ENCODE peak calls at places on chromosome 21, in six cellular contexts. Z is right atrium auricular region, V is endodermal cell, P is fibroblast of lung, N is neural progenitor cell, C is GM23338. Q is an unnamed sample.

GRCh38 chr21:17461014-17461413 is 51.8 kb upstream of the CXADR start:
- DNase-seq in C (no peak), Z (no peak), P (peak; percentile 93), V (no peak), N (no peak), Q (no peak)

GRCh38 chr21:31258073-31258472 is 86.0 kb downstream of the TIAM1 start:
- DNase-seq in C (no peak), P (no peak), V (no peak), Z (no peak), N (no peak), Q (no peak)

GRCh38 chr21:46599251-46599572 is 5.7 kb downstream of the S100B start:
- DNase-seq in P (peak; percentile 81), C (peak; percentile 22), Z (peak; percentile 78), V (no peak), N (peak; percentile 66), Q (no peak)

GRCh38 chr21:43634618-43635017 is 24.7 kb downstream of the HSF2BP start:
- DNase-seq in P (no peak), Z (no peak), C (no peak), V (no peak), N (no peak), Q (no peak)

GRCh38 chr21:44985441-44986401 is 45.9 kb downstream of the SLX9 start:
- DNase-seq in P (no peak), V (peak; percentile 34), Z (no peak), N (no peak), C (no peak), Q (no peak)

GRCh38 chr21:46355161-46356004 is 31.4 kb downstream of the PCNT start:
- DNase-seq in V (no peak), N (no peak), C (no peak), P (no peak), Z (no peak), Q (no peak)

GRCh38 chr21:45405271-45405818 is 380 bp downstream of the COL18A1 start:
- DNase-seq in Z (no peak), N (peak; percentile 57), V (peak; percentile 67), C (no peak), P (no peak), Q (no peak)

GRCh38 chr21:39014751-39015150 is 168.5 kb downstream of the PSMG1 start:
- DNase-seq in N (no peak), C (no peak), P (peak; percentile 99), V (no peak), Z (no peak), Q (no peak)

GRCh38 chr21:32626633-32627196 is 14.5 kb upstream of the CFAP298 start:
- DNase-seq in V (no peak), Z (no peak), C (no peak), N (no peak), P (peak; percentile 37), Q (no peak)

GRCh38 chr21:43306911-43307676 is 119.8 kb downstream of the SIK1 start:
- DNase-seq in V (no peak), P (no peak), C (no peak), N (no peak), Z (no peak), Q (no peak)

GRCh38 chr21:44927587-44928461 is 7.1 kb upstream of the ITGB2 start:
- DNase-seq in N (no peak), V (peak; percentile 86), P (no peak), Z (no peak), C (no peak), Q (no peak)

GRCh38 chr21:15848632-15849031 is 118.8 kb downstream of the USP25 start:
- DNase-seq in P (peak; percentile 69), N (no peak), V (no peak), C (no peak), Z (no peak), Q (no peak)

GRCh38 chr21:27423073-27423472 is 456.2 kb upstream of the ADAMTS5 start:
- DNase-seq in Z (peak; percentile 89), V (no peak), C (no peak), N (no peak), P (peak; percentile 98), Q (no peak)

GRCh38 chr21:15309721-15310120 is 244.9 kb upstream of the NRIP1 start:
- DNase-seq in V (no peak), Z (no peak), C (no peak), N (no peak), P (no peak), Q (no peak)

GRCh38 chr21:15282666-15283065 is 217.9 kb upstream of the NRIP1 start:
- DNase-seq in C (no peak), Z (no peak), V (no peak), P (no peak), N (no peak), Q (no peak)

DNA sequence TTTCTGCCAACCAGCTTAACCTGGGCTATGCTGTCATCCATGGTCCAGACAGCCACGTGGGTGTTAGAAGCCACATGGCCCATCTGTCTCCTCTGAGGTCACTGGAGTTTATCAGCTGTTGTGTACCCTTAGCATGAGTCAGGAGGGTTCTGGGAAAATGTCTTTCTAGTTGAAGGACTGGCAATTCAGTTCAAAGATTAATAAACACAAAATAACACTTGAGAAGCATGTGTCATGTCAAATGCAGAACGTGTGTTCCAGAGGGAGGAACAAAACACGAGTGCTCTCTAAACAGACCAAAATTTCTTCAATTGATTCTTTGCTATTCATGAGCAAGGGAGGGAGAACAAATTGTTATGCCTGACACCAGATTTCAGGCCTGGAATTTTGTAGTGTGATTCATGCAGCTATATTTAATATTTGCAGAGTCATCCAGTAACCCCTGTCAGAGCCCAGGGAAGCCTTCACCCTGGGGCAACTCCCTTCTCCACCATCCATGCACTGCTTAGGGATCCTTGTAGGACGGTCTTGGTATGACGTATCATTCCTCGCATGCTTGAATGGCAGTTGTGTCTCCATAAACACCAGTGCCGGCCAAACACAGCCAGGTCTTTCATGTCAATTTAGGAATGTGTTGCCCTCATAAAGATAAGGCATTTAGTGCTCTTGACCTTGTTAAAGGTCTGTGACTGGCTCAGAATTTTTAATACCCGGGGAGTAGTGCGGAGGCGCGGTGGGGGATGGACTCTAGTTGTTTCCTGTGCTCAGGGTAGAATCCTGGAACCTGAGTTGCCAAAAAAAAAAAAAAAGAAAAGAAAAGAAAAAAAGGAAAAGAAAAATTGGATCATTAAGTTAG is 27.7 kb upstream of the DYRK1A start:
- DNase-seq in Z (peak; percentile 86), V (no peak), N (no peak), C (no peak), P (peak; percentile 92), Q (no peak)
- H3K27ac ChIP-seq in Z (peak overlapping the region; percentile 92), V (no peak overlapping the region), N (no peak overlapping the region), C (no peak overlapping the region), P (peak overlapping the region; percentile 81), Q (peak overlapping the region; percentile 59)

GRCh38 chr21:34344058-34344425 is 19.8 kb upstream of the KCNE2 start:
- DNase-seq in P (no peak), Z (no peak), V (no peak), C (no peak), N (no peak), Q (no peak)

GRCh38 chr21:34344584-34344983 is 19.2 kb upstream of the KCNE2 start:
- DNase-seq in Z (no peak), P (peak; percentile 17), C (no peak), N (no peak), V (peak; percentile 16), Q (no peak)

GRCh38 chr21:34345892-34346291 is 17.9 kb upstream of the KCNE2 start:
- DNase-seq in Z (no peak), V (peak; percentile 22), P (peak; percentile 49), C (no peak), N (no peak), Q (peak; percentile 62)

GRCh38 chr21:34343347-34344057 is 20.3 kb upstream of the KCNE2 start:
- DNase-seq in P (no peak), N (no peak), V (peak; percentile 38), Z (no peak), C (no peak), Q (no peak)

DNA sequence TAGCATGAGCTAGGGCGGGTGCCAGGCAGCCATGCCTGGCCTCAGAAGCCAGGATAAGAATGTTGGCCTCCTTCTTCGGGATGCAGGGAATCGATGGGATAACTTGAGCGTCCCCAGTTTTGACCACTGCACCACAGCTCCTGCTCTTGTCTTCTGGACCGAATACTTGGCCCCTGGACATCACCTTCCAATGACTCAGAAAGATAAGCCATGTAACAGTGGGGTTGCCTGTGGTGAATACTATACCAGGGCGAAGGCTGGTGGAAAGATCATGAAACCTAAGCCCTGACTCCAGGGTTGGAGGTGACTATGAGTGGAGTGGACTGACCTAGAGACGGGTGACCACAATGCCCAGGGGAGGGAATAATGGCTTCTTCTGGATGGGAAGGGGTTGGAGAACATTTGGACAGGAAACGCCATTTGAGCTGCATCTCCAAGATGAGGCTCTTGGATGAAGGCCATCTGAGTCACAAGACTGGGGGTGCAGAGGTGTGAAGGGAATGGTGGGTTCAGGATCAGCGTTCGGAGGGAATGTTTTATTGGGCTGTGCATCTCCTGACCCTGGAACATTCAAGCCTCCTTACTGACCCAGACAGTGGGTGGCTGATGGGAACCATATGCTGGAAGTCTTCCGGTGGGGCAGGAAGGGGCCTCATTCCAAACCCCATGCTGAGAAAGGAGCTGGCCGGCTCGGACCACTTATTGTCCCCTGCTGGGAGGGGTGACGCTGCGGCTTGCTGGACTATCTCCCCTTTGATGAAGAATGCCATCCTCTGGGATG is 18.5 kb upstream of the KCNE2 start:
- DNase-seq in Z (no peak), V (no peak), N (no peak), C (no peak), P (peak; percentile 56), Q (peak; percentile 80)
- H3K27ac ChIP-seq in Z (peak overlapping the region; percentile 49), V (no peak overlapping the region), N (no peak overlapping the region), C (no peak overlapping the region), P (no peak overlapping the region), Q (peak overlapping the region; percentile 82)

GRCh38 chr21:28822882-28823335 is 169.8 kb downstream of the LTN1 start:
- DNase-seq in P (peak; percentile 84), C (no peak), Z (no peak), V (no peak), N (no peak), Q (no peak)
- H3K27ac ChIP-seq in P (no peak overlapping the region), C (no peak overlapping the region), Z (peak overlapping the region; percentile 59), V (no peak overlapping the region), N (no peak overlapping the region), Q (peak overlapping the region; percentile 25)

GRCh38 chr21:36163780-36164426 is 7.3 kb downstream of the DOP1B start:
- DNase-seq in V (no peak), C (no peak), Z (no peak), P (no peak), N (no peak), Q (no peak)
- H3K27ac ChIP-seq in V (peak overlapping the region; percentile 16), C (peak overlapping the region; percentile 26), Z (no peak overlapping the region), P (no peak overlapping the region), N (no peak overlapping the region), Q (no peak overlapping the region)

DNA sequence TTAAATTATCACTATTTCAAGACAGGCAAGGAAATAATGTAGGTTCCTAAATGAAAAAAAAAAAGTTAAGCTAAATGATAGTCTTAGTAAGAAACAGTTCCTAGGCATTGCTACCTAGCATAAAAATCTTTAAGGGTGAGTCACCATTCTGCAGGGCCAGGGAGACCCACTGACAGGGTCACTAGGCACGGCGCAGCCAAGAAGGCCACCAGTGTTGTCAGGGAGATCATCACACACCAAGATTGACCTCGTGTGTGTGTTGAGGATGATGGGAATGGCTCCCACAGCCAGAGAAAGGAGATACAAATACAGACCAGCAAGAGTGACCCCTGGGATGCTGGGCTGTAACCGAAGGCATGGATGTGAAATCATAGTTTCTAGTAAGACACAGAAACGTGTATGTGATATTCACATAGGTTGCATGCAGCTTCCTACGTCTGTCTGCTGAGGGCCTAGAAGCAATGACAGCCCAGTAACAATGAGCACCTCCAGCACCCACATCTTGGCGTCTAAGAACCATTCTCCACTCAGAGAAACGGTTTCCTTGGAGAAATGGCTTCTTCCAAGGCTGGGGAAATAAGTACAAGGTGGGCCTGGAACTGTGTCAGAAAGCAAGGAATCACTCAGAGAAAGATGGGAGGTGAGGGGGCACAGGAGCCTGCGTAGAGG is 29.1 kb downstream of the RIPK4 start:
- DNase-seq in C (no peak), N (no peak), V (no peak), Z (no peak), P (no peak), Q (no peak)
- H3K27ac ChIP-seq in C (no peak overlapping the region), N (no peak overlapping the region), V (no peak overlapping the region), Z (no peak overlapping the region), P (no peak overlapping the region), Q (no peak overlapping the region)